ENCODE peak calls at places on chromosomes 7 and 10, in eight cellular contexts. P is activated CD4-positive, alpha-beta T cell treated with anti-CD3 and anti-CD28 coated beads, Interleukin-2, amount 50 U/mL, for 24 hours; I is GM23338; M is germinal center; T is central memory CD8-positive, alpha-beta T cell; C is upper lobe of right lung; R is BJ; U is nucleus accumbens. W is an unnamed sample.

GRCh38 chr7:128201067-128201689 is 39.9 kb upstream of the LEP start:
- DNase-seq in P (no peak), I (peak), M (peak), T (no peak), C (no peak), R (no peak), U (no peak), W (no peak)

GRCh38 chr10:113108180-113108835 is 158.3 kb downstream of the TCF7L2 start:
- DNase-seq in P (no peak), I (peak), M (peak), T (no peak), C (peak), R (no peak), U (peak), W (no peak)

GRCh38 chr10:51029172-51029641 is 45.1 kb upstream of the PRKG1 start:
- DNase-seq in P (no peak), I (no peak), M (no peak), T (no peak), C (no peak), R (peak), U (no peak), W (no peak)

GRCh38 chr10:84820121-84820520 is 491.7 kb downstream of the CCSER2 start:
- DNase-seq in P (no peak), I (no peak), M (no peak), T (no peak), C (no peak), R (no peak), U (no peak), W (no peak)

GRCh38 chr7:115096262-115096661 is 174.4 kb downstream of the MDFIC start:
- DNase-seq in P (no peak), I (peak), M (no peak), T (no peak), C (no peak), R (no peak), U (no peak), W (no peak)

GRCh38 chr10:48333856-48334255 is 27.4 kb downstream of the MAPK8 start:
- DNase-seq in P (no peak), I (no peak), M (no peak), T (no peak), C (no peak), R (no peak), U (no peak), W (no peak)

GRCh38 chr7:4739528-4739992 is 35.9 kb upstream of the AP5Z1 start:
- DNase-seq in P (no peak), I (no peak), M (peak), T (no peak), C (no peak), R (no peak), U (no peak), W (no peak)

GRCh38 chr10:77359287-77359691 is 278.3 kb downstream of the KCNMA1 start:
- DNase-seq in P (no peak), I (no peak), M (no peak), T (no peak), C (no peak), R (no peak), U (no peak), W (no peak)

GRCh38 chr10:31947144-31947926 is 18.7 kb upstream of the ARHGAP12 start:
- DNase-seq in P (no peak), I (no peak), M (no peak), T (no peak), C (no peak), R (peak), U (no peak), W (no peak)

GRCh38 chr7:70679666-70680065 is 452.3 kb upstream of the GALNT17 start:
- DNase-seq in P (no peak), I (no peak), M (no peak), T (no peak), C (no peak), R (no peak), U (no peak), W (no peak)

GRCh38 chr10:53430974-53431373 is 658.4 kb upstream of the MBL2 start:
- DNase-seq in P (no peak), I (no peak), M (no peak), T (no peak), C (no peak), R (no peak), U (no peak), W (no peak)

GRCh38 chr7:101598981-101599681 is 30.0 kb downstream of the MYL10 start:
- DNase-seq in P (no peak), I (no peak), M (no peak), T (no peak), C (peak), R (no peak), U (no peak), W (no peak)

GRCh38 chr7:102285541-102286236 is 979 bp upstream of the SH2B2 start:
- DNase-seq in P (no peak), I (no peak), M (no peak), T (no peak), C (no peak), R (no peak), U (no peak), W (no peak)

W was measured in epithelial cell of proximal tubule.